ENCODE peak calls at places on chromosome 11, in eight cellular contexts. R is RPMI7951, H is T-cell, V is AG09309, C is T-helper 1 cell, X is tibial nerve, K is A549, Q is T1000. S is an unnamed sample.

GRCh38 chr11:46247664-46248063 is 29.8 kb upstream of the CREB3L1 start:
- DNase-seq in R (peak), H (no peak), V (no peak), C (no peak), X (no peak), K (peak), Q (peak), S (peak)

GRCh38 chr11:12235549-12235944 is 125.2 kb downstream of the MICAL2 start:
- DNase-seq in R (no peak), H (no peak), V (no peak), C (no peak), X (no peak), K (no peak), Q (no peak), S (no peak)

GRCh38 chr11:78943841-78944240 is 369.2 kb upstream of the NARS2 start:
- DNase-seq in R (no peak), H (no peak), V (no peak), C (no peak), X (no peak), K (no peak), Q (no peak), S (no peak)

GRCh38 chr11:94700631-94701030 is 67.5 kb upstream of the AMOTL1 start:
- DNase-seq in R (no peak), H (no peak), V (no peak), C (no peak), X (no peak), K (no peak), Q (no peak), S (no peak)

GRCh38 chr11:85694385-85694980 is 8.5 kb upstream of the CCDC89 start:
- DNase-seq in R (peak), H (peak), V (no peak), C (no peak), X (no peak), K (peak), Q (no peak), S (no peak)

GRCh38 chr11:94884322-94884721 is 89.0 kb downstream of the CWC15 start:
- DNase-seq in R (no peak), H (no peak), V (no peak), C (no peak), X (no peak), K (no peak), Q (no peak), S (no peak)

GRCh38 chr11:68936676-68937620 is 33.3 kb downstream of the IGHMBP2 start:
- DNase-seq in R (no peak), H (no peak), V (no peak), C (no peak), X (no peak), K (no peak), Q (no peak), S (no peak)

GRCh38 chr11:44600739-44601416 is 35.4 kb downstream of the CD82 start:
- DNase-seq in R (peak), H (no peak), V (no peak), C (no peak), X (no peak), K (no peak), Q (no peak), S (no peak)

GRCh38 chr11:76388408-76388807 is 7.3 kb downstream of the GVQW3 start:
- DNase-seq in R (no peak), H (no peak), V (no peak), C (no peak), X (no peak), K (no peak), Q (no peak), S (no peak)

GRCh38 chr11:96026310-96026709 is 102.4 kb upstream of the MTMR2 start:
- DNase-seq in R (no peak), H (no peak), V (no peak), C (no peak), X (no peak), K (no peak), Q (no peak), S (no peak)